ENCODE peak calls at places on chromosomes 6 and 20, in four cellular contexts. E is WTC11, R is K562, K is HepG2. Y is an unnamed sample.

GRCh38 chr6:39091163-39091562 is 23.8 kb downstream of the SAYSD1 start:
- DNase-seq in E (no peak), R (no peak), K (no peak), Y (no peak)

GRCh38 chr6:41504526-41505021 is 41.6 kb upstream of the FOXP4 start:
- DNase-seq in K (no peak), R (no peak), E (no peak), Y (no peak)

GRCh38 chr6:100905067-100905466 is 23.9 kb upstream of the ASCC3 start:
- DNase-seq in K (no peak), E (no peak), R (no peak), Y (no peak)

GRCh38 chr6:137214931-137215330 is 4.3 kb downstream of the IFNGR1 start:
- DNase-seq in K (no peak), R (no peak), E (no peak), Y (no peak)

GRCh38 chr6:170278743-170279094 is 12.2 kb downstream of the DLL1 start:
- DNase-seq in R (no peak), E (no peak), K (no peak), Y (no peak)

GRCh38 chr6:41698350-41698781 is 37.0 kb downstream of the TFEB start:
- DNase-seq in K (no peak), E (no peak), R (no peak), Y (no peak)

GRCh38 chr20:35145141-35145564 is 2.0 kb downstream of the EDEM2 start:
- DNase-seq in K (peak; percentile 77), R (peak; percentile 79), E (no peak), Y (peak; percentile 60)

GRCh38 chr6:161354241-161354840 is 80.5 kb upstream of the AGPAT4 start:
- DNase-seq in R (no peak), K (no peak), E (no peak), Y (no peak)

GRCh38 chr6:37704066-37704465 is 6.4 kb upstream of the MDGA1 start:
- DNase-seq in R (no peak), K (no peak), E (no peak), Y (no peak)

GRCh38 chr6:135576055-135576454 is 78.5 kb upstream of the AHI1 start:
- DNase-seq in R (no peak), K (no peak), E (no peak), Y (no peak)

GRCh38 chr6:72218125-72218524 is 331.8 kb downstream of the RIMS1 start:
- DNase-seq in E (peak; percentile 75), K (peak; percentile 17), R (peak; percentile 20), Y (peak; percentile 66)

GRCh38 chr6:89281779-89282246 is 33.3 kb downstream of the GABRR2 start:
- DNase-seq in R (peak; percentile 75), E (peak; percentile 74), K (peak; percentile 44), Y (peak; percentile 86)

GRCh38 chr6:132190815-132191175 is 210.5 kb downstream of the MOXD1 start:
- DNase-seq in R (no peak), E (no peak), K (no peak), Y (no peak)

GRCh38 chr20:57794600-57795346 is 85.0 kb upstream of the PMEPA1 start:
- DNase-seq in R (no peak), K (no peak), E (no peak), Y (no peak)

GRCh38 chr20:44302026-44302669 is 8.9 kb downstream of the FITM2 start:
- DNase-seq in R (no peak), E (no peak), K (peak; percentile 96), Y (no peak)

GRCh38 chr6:56346958-56347357 is 99.6 kb upstream of the COL21A1 start:
- DNase-seq in R (no peak), K (no peak), E (peak; percentile 16), Y (no peak)

GRCh38 chr6:36820700-36821580 is 18.3 kb downstream of the CPNE5 start:
- DNase-seq in R (peak; percentile 84), K (no peak), E (peak; percentile 35), Y (no peak)

GRCh38 chr6:170265655-170266054 is 25.2 kb downstream of the DLL1 start:
- DNase-seq in R (peak; percentile 16), K (peak; percentile 24), E (no peak), Y (no peak)

GRCh38 chr6:165832471-165832836 is 169.4 kb upstream of the PDE10A start:
- DNase-seq in E (no peak), R (no peak), K (no peak), Y (no peak)

GRCh38 chr20:16455296-16455695 is 118.0 kb downstream of the KIF16B start:
- DNase-seq in E (no peak), R (no peak), K (no peak), Y (no peak)

GRCh38 chr20:16462711-16463110 is 110.5 kb downstream of the KIF16B start:
- DNase-seq in K (no peak), E (peak; percentile 15), R (peak; percentile 19), Y (no peak)

GRCh38 chr20:16459019-16459700 is 114.1 kb downstream of the KIF16B start:
- DNase-seq in K (no peak), R (peak; percentile 29), E (no peak), Y (no peak)
- TF ChIP-seq ELF4 in K (no peak), R (no peak), E (no peak), Y (no peak)

GRCh38 chr6:150633466-150633795 is 33.7 kb downstream of the PLEKHG1 start:
- DNase-seq in R (no peak), K (no peak), E (no peak), Y (no peak)

GRCh38 chr6:150634641-150635292 is 35.1 kb downstream of the PLEKHG1 start:
- DNase-seq in K (no peak), E (no peak), R (no peak), Y (no peak)

GRCh38 chr6:150631982-150632642 is 32.4 kb downstream of the PLEKHG1 start:
- DNase-seq in R (no peak), E (no peak), K (no peak), Y (no peak)

GRCh38 chr6:150631283-150631981 is 31.7 kb downstream of the PLEKHG1 start:
- DNase-seq in R (no peak), K (no peak), E (no peak), Y (no peak)

DNA sequence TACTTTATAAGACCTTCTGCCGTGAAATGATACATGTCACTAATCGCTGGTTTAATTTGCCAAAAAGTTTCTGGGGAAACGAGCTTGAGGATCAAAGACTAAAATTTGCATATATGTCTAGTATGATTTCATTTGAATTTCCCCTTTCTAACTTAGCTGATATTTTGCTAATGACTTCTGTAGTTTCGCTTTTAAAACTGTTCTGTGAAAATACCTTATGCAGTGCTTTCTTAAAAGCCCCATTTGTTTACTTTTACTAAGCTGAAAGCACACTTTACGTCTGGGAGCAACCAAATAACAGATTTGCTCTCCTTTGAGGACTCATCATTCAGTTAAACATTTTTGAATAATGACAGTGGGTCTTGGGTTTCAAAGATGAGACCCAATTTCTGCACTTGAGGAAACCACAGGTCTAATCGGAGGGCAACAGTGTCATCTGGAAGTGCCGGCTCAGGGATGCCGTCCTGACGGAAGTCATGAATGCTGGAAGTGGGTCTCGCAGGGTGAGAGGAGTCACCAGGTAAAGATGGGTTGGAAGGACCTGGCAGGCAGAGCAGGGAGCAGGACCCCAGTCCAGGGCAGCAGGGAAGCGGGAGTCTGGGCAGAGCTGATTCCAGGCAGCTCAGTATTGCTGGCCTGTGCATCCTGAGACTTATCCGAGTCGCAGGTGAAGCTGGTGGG is 33.2 kb downstream of the PLEKHG1 start:
- DNase-seq in K (no peak), R (no peak), E (no peak), Y (no peak)
- TF ChIP-seq ELF4 in K (no peak), R (no peak), E (no peak), Y (no peak)

DNA sequence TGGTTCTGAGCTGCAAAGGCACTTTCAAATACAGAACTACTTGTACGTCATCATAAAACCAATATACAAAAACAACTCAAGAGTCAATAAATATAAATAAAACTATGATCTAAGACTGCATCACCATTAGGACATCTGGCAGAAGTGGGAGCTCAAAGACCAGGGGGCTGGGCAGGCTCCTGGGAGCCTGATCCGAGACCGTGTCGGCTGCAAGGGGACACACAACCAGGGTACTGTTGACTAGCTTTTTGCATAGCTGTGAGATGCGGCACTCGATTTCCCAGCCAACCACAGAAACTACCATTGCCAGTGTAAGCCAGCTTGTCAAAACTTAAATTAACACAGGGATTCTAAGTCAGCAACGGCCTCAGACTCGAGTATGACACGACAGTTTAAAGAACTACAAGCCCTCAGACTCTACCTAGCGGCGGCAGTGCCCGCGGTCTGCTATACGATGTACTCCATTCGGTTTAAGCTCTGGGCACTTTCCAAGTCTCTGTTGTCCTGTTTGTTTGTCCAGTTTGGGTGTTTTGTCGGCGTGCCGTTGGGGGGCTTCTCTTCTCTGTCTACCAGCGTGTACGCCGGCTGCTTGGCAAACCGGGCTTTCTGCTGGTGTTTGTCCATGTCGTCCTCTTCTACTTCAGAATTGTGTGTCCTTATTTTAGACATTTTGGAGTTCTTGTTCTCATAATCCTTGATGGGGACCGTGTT is 34.6 kb downstream of the JAG1 start:
- DNase-seq in E (no peak), R (no peak), K (no peak), Y (no peak)
- TF ChIP-seq ELF4 in E (no peak), R (no peak), K (no peak), Y (no peak)

GRCh38 chr20:53621482-53622246 is 28.0 kb upstream of the ZNF217 start:
- DNase-seq in K (peak; percentile 45), E (no peak), R (peak; percentile 82), Y (peak; percentile 19)
- TF ChIP-seq ELF4 in K (no peak), E (no peak), R (no peak), Y (no peak)

GRCh38 chr6:83844170-83844569 is 9.0 kb upstream of the RIPPLY2 start:
- DNase-seq in R (no peak), E (no peak), K (no peak), Y (no peak)
- TF ChIP-seq ELF4 in R (no peak), E (no peak), K (no peak), Y (no peak)

Y was measured in HEK293T.